ENCODE peak calls at places on chromosomes 11 and 22, in five cellular contexts. J is tibial nerve, D is BJ, Y is choroid plexus epithelial cell, U is left ventricle myocardium inferior. W is an unnamed sample.

GRCh38 chr22:24423519-24424000 is 3.8 kb upstream of the ADORA2A start:
- DNase-seq in U (peak), D (no peak), J (no peak), Y (peak), W (no peak)

GRCh38 chr11:65133724-65134123 is 595 bp downstream of the SYVN1 start:
- DNase-seq in U (peak), D (no peak), J (peak), Y (peak), W (no peak)

GRCh38 chr11:122491486-122491885 is 164.0 kb upstream of the UBASH3B start:
- DNase-seq in D (peak), U (no peak), Y (peak), J (peak), W (peak)

GRCh38 chr11:64233913-64234839 is at the start of gene VEGFB:
- DNase-seq in J (peak), D (no peak), U (peak), Y (no peak), W (peak)

GRCh38 chr11:119714590-119714989 is 14.4 kb downstream of the NECTIN1 start:
- DNase-seq in J (no peak), U (no peak), D (no peak), Y (no peak), W (no peak)

GRCh38 chr11:1340111-1340510 is 30.7 kb upstream of the TOLLIP start:
- DNase-seq in Y (no peak), J (no peak), U (no peak), D (no peak), W (no peak)

GRCh38 chr11:65180877-65181568 is 705 bp upstream of the CAPN1 start:
- DNase-seq in D (no peak), J (peak), Y (peak), U (peak), W (peak)

GRCh38 chr11:128462802-128463385 is 124.5 kb downstream of the ETS1 start:
- DNase-seq in U (no peak), D (no peak), J (no peak), Y (no peak), W (no peak)

GRCh38 chr11:93521086-93521485 is 22.1 kb downstream of the SMCO4 start:
- DNase-seq in U (no peak), J (no peak), Y (no peak), D (no peak), W (no peak)

GRCh38 chr11:119855066-119855465 is 126.1 kb upstream of the NECTIN1 start:
- DNase-seq in Y (no peak), J (no peak), D (no peak), U (peak), W (no peak)

GRCh38 chr11:4156571-4156970 is 62.0 kb downstream of the RRM1 start:
- DNase-seq in J (no peak), Y (no peak), D (no peak), U (no peak), W (no peak)

GRCh38 chr11:80443177-80443576 is 1002.3 kb upstream of the TENM4 start:
- DNase-seq in J (no peak), Y (peak), U (no peak), D (no peak), W (peak)

GRCh38 chr22:32796865-32797573 is 4.5 kb upstream of the TIMP3 start:
- DNase-seq in J (peak), Y (peak), D (no peak), U (peak), W (peak)

GRCh38 chr22:24830205-24830979 is 24.4 kb downstream of the SGSM1 start:
- DNase-seq in U (no peak), Y (no peak), D (no peak), J (no peak), W (no peak)

GRCh38 chr11:75766449-75767227 is 1.9 kb upstream of the DGAT2 start:
- DNase-seq in Y (peak), J (no peak), U (no peak), D (no peak), W (no peak)

GRCh38 chr11:75767228-75767572 is 1.4 kb upstream of the DGAT2 start:
- DNase-seq in D (no peak), J (no peak), Y (no peak), U (no peak), W (no peak)

GRCh38 chr11:75768112-75768908 is at the start of gene DGAT2:
- DNase-seq in Y (peak), D (no peak), J (peak), U (peak), W (peak)

GRCh38 chr11:75768909-75769771 is 562 bp downstream of the DGAT2 start:
- DNase-seq in Y (no peak), D (no peak), J (no peak), U (no peak), W (no peak)

GRCh38 chr11:75767793-75768111 is 826 bp upstream of the DGAT2 start:
- DNase-seq in J (no peak), Y (no peak), U (no peak), D (no peak), W (no peak)
- H3K4me3 ChIP-seq in J (no peak), Y (no peak), U (peak), D (no peak), W (no peak)

GRCh38 chr11:34358258-34358665 is 452 bp upstream of the ABTB2 start:
- DNase-seq in U (peak), D (no peak), Y (peak), J (peak), W (peak)

GRCh38 chr11:34360056-34360455 is 2.2 kb upstream of the ABTB2 start:
- DNase-seq in J (no peak), U (no peak), D (no peak), Y (no peak), W (no peak)

GRCh38 chr11:34357646-34358257 is at the start of gene ABTB2:
- DNase-seq in J (peak), Y (peak), U (peak), D (peak), W (peak)

GRCh38 chr11:34358666-34359547 is 1.1 kb upstream of the ABTB2 start:
- DNase-seq in Y (peak), J (peak), U (peak), D (no peak), W (peak)

DNA sequence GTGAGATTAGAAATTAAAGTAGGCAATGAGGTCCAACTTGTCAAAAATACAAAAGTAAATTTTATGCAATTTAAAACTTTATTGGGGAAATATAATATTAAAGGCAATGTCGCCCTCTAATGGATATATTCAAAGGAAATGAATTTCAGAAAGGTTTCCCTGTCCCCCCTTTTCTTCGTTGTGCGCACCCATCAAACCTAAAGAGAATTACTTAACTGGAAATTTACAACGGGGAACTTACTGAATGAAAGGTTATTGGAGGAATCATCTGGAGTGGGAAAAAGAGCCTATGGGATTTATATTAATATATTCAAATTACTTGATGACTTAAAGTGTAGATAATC is 1.7 kb upstream of the ABTB2 start:
- DNase-seq in U (no peak), D (no peak), J (no peak), Y (no peak), W (no peak)
- TF ChIP-seq CTCF in U (peak), D (no peak), J (peak), Y (no peak), W (no peak)

DNA sequence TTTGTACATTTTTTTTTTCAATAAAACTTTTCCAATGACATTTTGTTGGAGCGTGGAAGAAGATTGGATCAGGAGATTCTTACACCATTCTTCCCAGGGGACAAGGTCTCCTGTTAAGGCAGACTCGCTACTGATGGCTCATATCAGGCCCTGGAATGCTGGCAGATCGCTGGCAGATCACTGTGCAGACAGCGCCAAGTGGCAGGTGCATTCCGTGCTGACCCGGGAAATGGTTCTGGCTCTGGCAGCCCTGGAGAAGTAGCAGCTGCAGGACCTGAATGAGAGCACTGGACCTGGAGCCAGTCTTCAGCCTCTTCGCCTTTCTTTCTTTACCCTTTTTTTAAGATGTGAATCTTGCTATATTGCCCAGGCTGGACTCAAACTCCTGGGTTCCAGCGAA is 10.7 kb downstream of the SERPINH1 start:
- DNase-seq in J (no peak), D (no peak), Y (no peak), U (no peak), W (no peak)
- H3K4me3 ChIP-seq in J (no peak), D (no peak), Y (no peak), U (no peak), W (no peak)

GRCh38 chr11:72297828-72298227 is 53.9 kb upstream of the PHOX2A start:
- DNase-seq in Y (no peak), D (no peak), U (no peak), J (no peak), W (no peak)

GRCh38 chr11:72293391-72293790 is 49.4 kb upstream of the PHOX2A start:
- DNase-seq in U (no peak), Y (no peak), J (no peak), D (no peak), W (no peak)

GRCh38 chr11:72293910-72294533 is 50.0 kb upstream of the PHOX2A start:
- DNase-seq in D (no peak), U (no peak), J (no peak), Y (no peak), W (no peak)

GRCh38 chr11:72294566-72295395 is 50.8 kb upstream of the PHOX2A start:
- DNase-seq in Y (no peak), D (no peak), U (no peak), J (no peak), W (no peak)

GRCh38 chr11:72295471-72295870 is 51.5 kb upstream of the PHOX2A start:
- DNase-seq in Y (no peak), U (no peak), D (no peak), J (no peak), W (no peak)
- TF ChIP-seq CTCF in Y (no peak), U (no peak), D (no peak), J (no peak), W (no peak)

GRCh38 chr11:61581030-61581928 is at the start of gene SYT7:
- DNase-seq in U (peak), J (peak), D (peak), Y (peak), W (peak)
- H3K4me3 ChIP-seq in U (peak), J (no peak), D (peak), Y (peak), W (peak)

DNA sequence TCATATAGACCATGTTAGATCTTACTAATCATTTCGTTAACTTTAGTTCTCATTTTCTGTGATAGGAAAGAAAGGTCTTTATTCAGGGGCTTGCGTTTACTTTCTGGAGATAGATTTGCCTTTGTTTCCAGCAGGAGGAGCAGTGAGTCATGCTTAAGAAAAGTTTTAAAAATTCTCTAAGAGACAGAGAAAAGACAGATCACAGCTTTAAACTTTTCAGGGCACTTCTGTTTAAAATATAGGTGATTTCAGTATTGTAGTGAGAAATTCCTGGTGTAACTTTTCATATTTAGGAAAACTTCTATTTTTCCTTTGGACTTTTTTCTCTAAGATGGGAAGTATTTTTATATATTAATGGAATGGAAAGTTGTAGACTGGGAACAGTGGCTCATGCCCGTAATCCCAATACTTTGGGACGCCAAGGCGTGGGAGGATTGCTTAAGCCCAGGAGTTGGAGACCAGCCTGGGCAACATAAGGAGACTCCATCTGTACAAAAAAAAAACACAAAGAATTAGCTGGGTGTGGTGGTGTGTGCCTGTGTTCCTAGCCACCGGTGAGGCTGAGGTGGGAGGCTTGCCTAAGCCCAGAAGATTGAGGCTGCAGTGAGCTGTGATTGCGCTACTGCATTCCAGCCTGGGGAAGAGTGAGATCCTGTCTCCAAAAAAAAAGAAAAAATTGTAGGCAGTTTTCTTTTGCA is 60.3 kb downstream of the ATXN10 start:
- DNase-seq in U (no peak), D (no peak), Y (peak), J (no peak), W (peak)
- TF ChIP-seq CTCF in U (peak), D (peak), Y (peak), J (no peak), W (peak)

GRCh38 chr22:46754110-46754799 is 8.2 kb upstream of the TBC1D22A start:
- DNase-seq in Y (peak), U (peak), J (peak), D (peak), W (peak)
- H3K4me3 ChIP-seq in Y (no peak), U (peak), J (no peak), D (no peak), W (no peak)

DNA sequence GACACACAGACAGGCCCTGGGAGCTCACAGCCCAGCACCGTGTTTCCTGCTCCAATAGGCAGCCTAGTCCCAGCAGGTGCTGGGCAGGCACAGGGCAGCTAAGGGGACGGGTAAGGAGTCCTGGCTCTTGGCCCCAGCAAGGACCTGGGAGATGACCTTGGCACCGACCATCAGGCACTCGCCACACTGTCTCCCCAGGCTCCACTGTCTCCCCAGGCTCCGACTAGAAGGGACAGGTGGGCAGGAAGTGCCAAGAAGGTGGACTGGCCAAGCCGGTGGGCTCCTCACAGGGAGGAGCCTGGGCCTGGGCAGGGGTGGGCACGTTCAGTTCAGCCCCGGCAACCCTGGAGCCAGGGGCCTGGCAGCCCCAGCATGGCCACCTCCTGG is 193.9 kb downstream of the IGLL1 start:
- DNase-seq in U (no peak), Y (no peak), D (no peak), J (no peak), W (no peak)
- TF ChIP-seq CTCF in U (no peak), Y (no peak), D (no peak), J (peak), W (no peak)

GRCh38 chr11:32830413-32830738 is 649 bp downstream of the PRRG4 start:
- DNase-seq in J (no peak), Y (peak), D (no peak), U (no peak), W (peak)

GRCh38 chr11:32829157-32829679 is 509 bp upstream of the PRRG4 start:
- DNase-seq in D (no peak), Y (peak), J (no peak), U (no peak), W (peak)

GRCh38 chr11:32831241-32831640 is 1.5 kb downstream of the PRRG4 start:
- DNase-seq in Y (no peak), J (no peak), D (no peak), U (no peak), W (no peak)

GRCh38 chr11:32829680-32830412 is at the start of gene PRRG4:
- DNase-seq in U (peak), J (peak), D (no peak), Y (peak), W (peak)

GRCh38 chr11:32830796-32831195 is 1.1 kb downstream of the PRRG4 start:
- DNase-seq in D (no peak), Y (no peak), U (no peak), J (no peak), W (no peak)
- H3K4me3 ChIP-seq in D (no peak), Y (no peak), U (peak), J (peak), W (no peak)

GRCh38 chr11:69662021-69662698 is 13.0 kb downstream of the LTO1 start:
- DNase-seq in U (no peak), J (no peak), Y (no peak), D (no peak), W (no peak)
- TF ChIP-seq CTCF in U (no peak), J (no peak), Y (peak), D (peak), W (peak)

W was measured in fibroblast of villous mesenchyme.